ENCODE peak calls at places on chromosome 20, in five cellular contexts. T is CD4-positive, CD25-positive, alpha-beta regulatory T cell; M is A673; Y is mammary epithelial cell; W is heart left ventricle. Q is an unnamed sample. For H3K36me3, the result is how much of the 10 kb centered on the place peaks cover.

GRCh38 chr20:45911486-45912343 is at the start of gene PLTP:
- DNase-seq in T (no peak), M (peak), W (peak), Y (no peak), Q (peak)

GRCh38 chr20:38143646-38144554 is 21.2 kb downstream of the TGM2 start:
- DNase-seq in W (peak), Y (peak), M (no peak), T (no peak), Q (no peak)

GRCh38 chr20:22586645-22587310 is 2.4 kb upstream of the FOXA2 start:
- DNase-seq in T (no peak), Y (no peak), W (no peak), M (peak), Q (peak)

GRCh38 chr20:1185316-1185741 is 548 bp upstream of the TMEM74B start:
- DNase-seq in W (no peak), M (no peak), T (no peak), Y (no peak), Q (no peak)

GRCh38 chr20:8043687-8044278 is 24.2 kb upstream of the TMX4 start:
- DNase-seq in W (no peak), M (peak), Y (peak), T (peak), Q (peak)

GRCh38 chr20:8254911-8255582 is 123.0 kb downstream of the PLCB1 start:
- DNase-seq in M (no peak), Y (peak), W (no peak), T (no peak), Q (no peak)

GRCh38 chr20:11235058-11235457 is 561.3 kb upstream of the JAG1 start:
- DNase-seq in W (no peak), T (no peak), Y (peak), M (no peak), Q (no peak)

GRCh38 chr20:43925215-43925614 is 10.6 kb downstream of the TOX2 start:
- DNase-seq in Y (no peak), W (no peak), T (no peak), M (peak), Q (peak)

GRCh38 chr20:42955713-42956112 is 234.0 kb downstream of the PTPRT start:
- DNase-seq in T (no peak), M (no peak), Y (no peak), W (no peak), Q (no peak)

GRCh38 chr20:53917145-53918009 is 153.0 kb downstream of the BCAS1 start:
- DNase-seq in W (peak), M (peak), T (no peak), Y (peak), Q (no peak)

GRCh38 chr20:52975024-52975732 is 3.0 kb downstream of the TSHZ2 start:
- DNase-seq in M (no peak), W (no peak), T (peak), Y (peak), Q (no peak)

GRCh38 chr20:63290677-63291472 is 2.1 kb upstream of the COL20A1 start:
- DNase-seq in M (peak), Y (peak), W (peak), T (peak), Q (peak)

GRCh38 chr20:38139919-38140753 is 24.9 kb downstream of the TGM2 start:
- DNase-seq in Y (no peak), W (peak), M (peak), T (no peak), Q (no peak)

GRCh38 chr20:59123011-59123676 is 40.5 kb upstream of the ZNF831 start:
- DNase-seq in T (no peak), Y (no peak), M (peak), W (no peak), Q (no peak)

GRCh38 chr20:45289942-45290676 is 16.5 kb upstream of the RBPJL start:
- DNase-seq in W (no peak), Y (no peak), T (no peak), M (no peak), Q (no peak)

GRCh38 chr20:59817406-59817805 is 116.0 kb downstream of the SYCP2 start:
- DNase-seq in T (no peak), Y (no peak), M (no peak), W (no peak), Q (no peak)

GRCh38 chr20:19709635-19710335 is 48.3 kb upstream of the RIN2 start:
- DNase-seq in Y (no peak), W (no peak), M (no peak), T (no peak), Q (no peak)

GRCh38 chr20:15257071-15257470 is 919.7 kb upstream of the FLRT3 start:
- DNase-seq in Y (no peak), W (no peak), T (no peak), M (no peak), Q (no peak)

GRCh38 chr20:11377761-11378160 is 539.9 kb upstream of the BTBD3 start:
- DNase-seq in M (no peak), Y (no peak), W (no peak), T (no peak), Q (no peak)

GRCh38 chr20:856361-856775 is 22.9 kb downstream of the FAM110A start:
- DNase-seq in T (no peak), W (no peak), M (no peak), Y (peak), Q (no peak)

GRCh38 chr20:24991897-24992419 is 593 bp downstream of the APMAP start:
- DNase-seq in T (no peak), Y (no peak), W (no peak), M (peak), Q (no peak)
- H3K4me3 ChIP-seq in T (peak), Y (peak), W (peak), M (peak), Q (peak)

GRCh38 chr20:35714127-35714526 is 14.9 kb downstream of the ROMO1 start:
- DNase-seq in T (no peak), Y (no peak), M (no peak), W (no peak), Q (no peak)
- H3K36me3 ChIP-seq in T (half or more), Y (half or more), M (half or more), W (half or more), Q (under half)

DNA sequence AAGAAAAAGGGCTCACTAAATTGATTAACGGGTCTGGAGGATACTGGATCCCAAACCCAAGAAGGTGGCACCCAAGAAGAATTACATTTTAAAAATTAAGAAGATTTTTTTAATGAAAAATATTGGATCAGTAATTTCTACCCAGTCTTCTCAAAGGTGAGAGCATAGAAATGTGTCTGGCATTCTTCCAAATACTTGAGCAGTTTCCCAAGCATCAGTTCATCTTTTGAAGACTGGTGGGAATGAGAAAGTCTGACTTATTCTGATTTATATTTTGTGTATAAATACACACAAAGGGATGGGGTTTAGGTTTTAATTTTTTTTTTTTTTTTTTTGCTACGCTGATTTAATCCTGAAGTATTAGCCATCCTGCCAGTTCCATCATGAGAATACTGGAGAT is 3.3 kb downstream of the MGME1 start:
- DNase-seq in T (no peak), M (no peak), Y (no peak), W (no peak), Q (no peak)
- H3K4me3 ChIP-seq in T (peak), M (peak), Y (peak), W (peak), Q (peak)

GRCh38 chr20:13363473-13363872 is 142.4 kb downstream of the ISM1 start:
- DNase-seq in T (no peak), Y (no peak), W (no peak), M (no peak), Q (no peak)
- H3K36me3 ChIP-seq in T (under half), Y (under half), W (under half), M (under half), Q (under half)

GRCh38 chr20:50690979-50691584 is at the start of gene RIPOR3:
- DNase-seq in M (peak), W (peak), Y (no peak), T (no peak), Q (no peak)

GRCh38 chr20:50692553-50692933 is 1.2 kb upstream of the RIPOR3 start:
- DNase-seq in M (no peak), Y (no peak), T (no peak), W (no peak), Q (no peak)

GRCh38 chr20:50693001-50693400 is 1.7 kb upstream of the RIPOR3 start:
- DNase-seq in W (no peak), Y (no peak), T (no peak), M (no peak), Q (no peak)

GRCh38 chr20:50690562-50690978 is 772 bp downstream of the RIPOR3 start:
- DNase-seq in T (no peak), W (no peak), M (peak), Y (no peak), Q (no peak)

GRCh38 chr20:50691585-50692552 is 527 bp upstream of the RIPOR3 start:
- DNase-seq in M (peak), W (peak), T (no peak), Y (peak), Q (no peak)
- H3K4me3 ChIP-seq in M (peak), W (peak), T (no peak), Y (no peak), Q (no peak)

DNA sequence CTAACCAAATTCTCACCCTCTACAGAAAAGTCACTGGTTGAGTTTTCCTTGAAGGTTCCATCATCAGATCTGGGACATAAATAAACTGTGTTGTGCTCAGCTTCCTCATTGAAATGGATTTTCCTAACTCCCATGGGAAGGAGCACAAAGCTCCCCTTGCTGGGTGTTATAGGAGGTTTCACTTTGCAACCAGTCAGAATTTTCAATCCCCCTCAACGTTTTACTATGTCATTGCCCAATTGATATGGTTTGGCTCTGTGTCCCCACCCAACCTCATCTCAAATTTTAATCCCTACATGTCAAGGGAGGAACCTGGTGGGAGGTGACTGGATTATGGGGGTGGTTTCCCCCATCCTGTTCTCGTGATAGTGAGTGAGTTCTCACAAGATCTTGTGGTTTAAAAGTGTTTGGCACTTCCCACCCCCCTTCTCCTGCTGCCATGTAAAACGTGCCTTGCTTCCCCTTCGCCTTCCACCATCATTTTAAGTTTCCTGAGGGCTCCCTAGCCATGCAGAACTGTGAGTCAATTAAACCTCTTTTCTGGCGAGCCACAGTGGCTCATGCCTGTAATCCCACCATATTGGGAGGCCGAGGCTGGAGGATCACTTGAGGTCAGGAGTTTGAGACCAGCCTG is 62.9 kb downstream of the ZMYND8 start:
- DNase-seq in T (no peak), Y (no peak), M (peak), W (no peak), Q (no peak)
- H3K36me3 ChIP-seq in T (half or more), Y (under half), M (under half), W (half or more), Q (under half)

DNA sequence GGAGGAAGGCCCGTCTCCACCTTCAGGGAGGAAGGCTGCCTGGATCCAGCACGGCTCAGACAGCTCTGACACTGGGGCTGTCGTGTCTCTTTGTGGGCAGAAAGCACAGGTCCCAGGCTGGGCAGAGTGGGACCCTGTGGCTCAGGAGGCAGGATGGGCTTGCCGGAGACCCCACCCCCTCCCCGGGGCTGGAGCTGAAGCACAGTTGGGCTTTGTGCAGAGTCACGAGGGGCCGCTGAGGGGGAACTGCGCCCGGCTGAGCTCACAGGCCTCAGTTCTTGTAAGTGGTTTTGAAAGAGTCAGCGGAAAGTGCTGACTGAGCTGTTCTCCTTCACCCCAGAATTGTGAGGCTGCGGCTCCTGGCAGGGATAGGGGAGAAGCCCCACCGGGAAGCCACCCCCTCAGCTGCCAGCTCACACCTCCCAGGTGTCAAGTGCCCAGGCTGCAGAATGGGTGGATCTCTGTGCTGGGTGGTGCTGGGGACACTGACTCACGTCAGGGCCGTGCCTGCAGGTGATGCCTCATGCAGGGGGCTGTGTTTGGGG is 145.5 kb upstream of the RNF24 start:
- DNase-seq in Y (no peak), T (no peak), M (no peak), W (peak), Q (no peak)
- H3K4me3 ChIP-seq in Y (no peak), T (no peak), M (no peak), W (no peak), Q (no peak)

GRCh38 chr20:47464380-47465101 is 37.1 kb upstream of the NCOA3 start:
- DNase-seq in Y (peak), T (no peak), M (peak), W (peak), Q (no peak)

GRCh38 chr20:47466704-47467459 is 34.8 kb upstream of the NCOA3 start:
- DNase-seq in T (no peak), W (no peak), M (no peak), Y (no peak), Q (no peak)

GRCh38 chr20:47465335-47466090 is 36.2 kb upstream of the NCOA3 start:
- DNase-seq in W (no peak), M (no peak), Y (no peak), T (no peak), Q (no peak)

GRCh38 chr20:47466193-47466592 is 35.5 kb upstream of the NCOA3 start:
- DNase-seq in M (no peak), T (no peak), Y (no peak), W (no peak), Q (no peak)

GRCh38 chr20:47468290-47469050 is 33.2 kb upstream of the NCOA3 start:
- DNase-seq in M (no peak), Y (no peak), W (no peak), T (no peak), Q (peak)
- H3K36me3 ChIP-seq in M (under half), Y (under half), W (under half), T (under half), Q (under half)

DNA sequence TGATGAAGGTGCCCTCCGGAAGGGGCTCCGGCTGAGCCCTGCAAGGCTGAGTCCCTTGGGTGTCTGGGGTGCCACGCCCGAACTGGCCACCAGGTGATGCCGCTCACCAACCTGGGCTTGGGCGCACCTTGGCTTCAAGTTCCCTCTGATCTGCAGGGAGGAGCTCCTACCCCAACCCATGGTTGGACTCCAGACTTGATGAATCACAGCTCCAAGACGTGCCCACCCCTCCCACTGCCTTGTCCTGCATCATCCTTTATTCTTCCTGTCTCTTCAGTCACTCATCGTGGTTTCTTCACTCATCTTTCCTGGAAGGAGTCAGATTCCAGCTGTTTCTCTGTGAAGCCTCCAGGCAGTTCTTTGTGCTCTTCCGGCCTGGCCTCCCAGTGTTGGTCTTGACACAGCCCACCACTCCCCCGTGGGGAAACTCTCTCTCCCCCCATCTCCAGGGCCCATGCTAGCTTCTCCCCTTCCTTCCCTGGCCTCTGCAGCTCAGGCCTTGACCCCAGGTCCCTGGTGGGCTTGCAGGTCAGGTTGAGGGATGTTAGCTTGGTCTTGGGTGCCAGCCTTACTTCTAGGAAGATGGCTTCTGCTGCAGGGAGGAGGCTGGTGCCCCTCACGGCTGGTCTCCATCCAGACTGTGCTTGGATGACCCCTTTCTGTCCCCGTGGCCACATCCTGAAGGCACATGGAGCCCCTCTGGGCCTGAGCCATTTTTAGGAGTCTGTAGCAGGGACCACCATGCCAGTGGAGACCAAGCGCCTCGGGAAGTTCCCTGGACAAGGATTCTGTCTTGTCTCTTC is 2.6 kb upstream of the ZBP1 start:
- DNase-seq in W (peak), T (peak), M (peak), Y (peak), Q (peak)
- H3K4me3 ChIP-seq in W (no peak), T (no peak), M (no peak), Y (no peak), Q (no peak)

DNA sequence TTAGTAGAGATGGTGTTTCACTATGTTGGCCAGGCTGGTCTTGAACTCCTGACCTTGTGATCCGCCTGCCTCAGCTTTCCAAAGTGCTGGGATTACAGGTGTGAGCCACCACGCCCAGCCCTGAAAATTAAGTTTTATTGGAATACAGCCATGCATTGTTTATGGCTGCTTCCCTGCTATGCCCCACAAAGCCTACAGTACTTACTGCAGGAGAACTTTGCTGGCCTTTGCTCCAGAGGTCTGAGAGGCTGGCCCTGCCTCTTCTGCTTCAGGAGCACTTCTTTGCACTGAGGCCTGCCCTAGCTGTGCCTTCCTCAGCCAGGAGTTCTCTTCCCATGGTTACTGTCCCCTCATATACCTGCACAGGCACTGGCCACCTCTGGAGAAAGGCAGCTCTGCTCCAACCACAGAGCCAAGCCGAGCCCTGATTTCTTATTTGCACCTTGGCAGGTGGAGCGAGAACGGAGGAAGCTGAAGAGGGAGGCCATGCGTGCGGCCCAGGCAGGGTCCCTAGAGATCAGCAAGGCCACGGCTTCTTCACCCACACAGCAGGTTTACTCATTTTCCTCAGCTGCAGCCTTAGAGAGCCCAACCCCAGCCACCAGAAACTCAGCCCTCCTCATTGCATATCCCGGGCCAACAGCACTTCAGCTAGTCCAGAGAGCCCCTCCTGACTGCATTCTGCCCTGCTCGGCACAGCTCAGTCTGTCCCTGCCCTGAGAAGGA is 20.8 kb downstream of the C20orf173 start:
- DNase-seq in Y (no peak), M (no peak), T (no peak), W (no peak), Q (no peak)
- H3K36me3 ChIP-seq in Y (under half), M (half or more), T (half or more), W (half or more), Q (half or more)

Q was measured in GM06990.